ENCODE peak calls at places on chromosome 15, in eight cellular contexts. H is psoas muscle; J is activated naive CD4-positive, alpha-beta T cell; N is NCI-H1105; Q is NCI-H460; X is T follicular helper cell; E is T-helper 9 cell; M is ELR. G is an unnamed sample.

GRCh38 chr15:80093854-80094418 is 34.5 kb downstream of the ZFAND6 start:
- DNase-seq in M (no peak), H (peak; percentile 75), J (no peak), E (no peak), X (no peak), Q (peak; percentile 18), N (no peak), G (no peak)

GRCh38 chr15:79592126-79592525 is 160.0 kb downstream of the MINAR1 start:
- DNase-seq in N (no peak), M (no peak), J (no peak), E (no peak), X (no peak), Q (no peak), H (no peak), G (no peak)

GRCh38 chr15:75577401-75578205 is 1.5 kb downstream of the PTPN9 start:
- DNase-seq in Q (no peak), E (no peak), J (no peak), M (peak; percentile 43), X (no peak), H (no peak), N (no peak), G (no peak)

GRCh38 chr15:75143738-75144334 is 57.8 kb upstream of the C15orf39 start:
- DNase-seq in X (no peak), M (no peak), N (no peak), H (no peak), J (no peak), E (no peak), Q (no peak), G (no peak)

GRCh38 chr15:100726426-100727190 is 124.2 kb downstream of the ASB7 start:
- DNase-seq in H (no peak), M (peak; percentile 44), Q (no peak), X (no peak), E (no peak), N (no peak), J (no peak), G (no peak)

GRCh38 chr15:58929891-58930416 is 3.5 kb downstream of the SLTM start:
- DNase-seq in Q (no peak), H (no peak), M (no peak), X (no peak), E (no peak), N (no peak), J (no peak), G (no peak)

GRCh38 chr15:58988011-58988785 is 735 bp downstream of the RNF111 start:
- DNase-seq in E (peak; percentile 48), X (peak; percentile 37), M (peak; percentile 56), H (peak; percentile 82), N (peak; percentile 70), Q (peak; percentile 5), J (peak; percentile 32), G (peak; percentile 87)

GRCh38 chr15:55420171-55420871 is 12.0 kb downstream of the PIERCE2 start:
- DNase-seq in X (no peak), Q (no peak), H (no peak), N (no peak), J (no peak), E (no peak), M (no peak), G (no peak)

GRCh38 chr15:28929200-28929599 is 43.4 kb downstream of the APBA2 start:
- DNase-seq in Q (no peak), N (no peak), J (no peak), X (no peak), E (no peak), M (no peak), H (no peak), G (no peak)

GRCh38 chr15:76935620-76936019 is 4.1 kb downstream of the RCN2 start:
- DNase-seq in E (no peak), H (no peak), M (no peak), J (no peak), Q (no peak), X (no peak), N (peak; percentile 12), G (no peak)

GRCh38 chr15:67456677-67457529 is 64.0 kb upstream of the C15orf61 start:
- DNase-seq in N (peak; percentile 84), H (peak; percentile 87), J (peak; percentile 76), X (peak; percentile 68), M (peak; percentile 74), E (peak; percentile 81), Q (peak; percentile 63), G (peak; percentile 90)

GRCh38 chr15:43518073-43518761 is 809 bp downstream of the MAP1A start:
- DNase-seq in M (peak; percentile 28), E (no peak), X (no peak), N (peak; percentile 42), J (no peak), Q (no peak), H (no peak), G (no peak)

GRCh38 chr15:69311319-69311721 is 12.6 kb downstream of the PAQR5 start:
- DNase-seq in N (no peak), M (peak; percentile 55), X (no peak), J (no peak), Q (no peak), E (no peak), H (no peak), G (no peak)

GRCh38 chr15:66109826-66110225 is 143.7 kb downstream of the MEGF11 start:
- DNase-seq in X (no peak), J (no peak), N (no peak), E (no peak), M (no peak), Q (no peak), H (no peak), G (no peak)

GRCh38 chr15:50250789-50251394 is 14.6 kb downstream of the HDC start:
- DNase-seq in H (no peak), J (no peak), M (no peak), N (no peak), Q (no peak), E (no peak), X (no peak), G (no peak)

GRCh38 chr15:55164284-55164683 is 32.5 kb downstream of the RSL24D1 start:
- DNase-seq in E (no peak), J (no peak), N (no peak), X (no peak), Q (no peak), M (no peak), H (no peak), G (peak; percentile 61)

GRCh38 chr15:88618686-88619085 is 2.5 kb upstream of the AEN start:
- DNase-seq in M (no peak), H (no peak), Q (no peak), N (no peak), X (no peak), E (no peak), J (no peak), G (no peak)

GRCh38 chr15:25177955-25178801 is 223.4 kb downstream of the SNRPN start:
- DNase-seq in X (no peak), J (no peak), Q (no peak), E (no peak), N (no peak), H (peak; percentile 36), M (no peak), G (peak; percentile 34)

GRCh38 chr15:78527325-78527724 is 12.9 kb upstream of the PSMA4 start:
- DNase-seq in J (no peak), Q (no peak), M (no peak), E (no peak), X (no peak), H (no peak), N (no peak), G (no peak)

GRCh38 chr15:91055548-91056331 is 33.3 kb upstream of the VPS33B start:
- DNase-seq in E (no peak), H (no peak), M (peak; percentile 73), N (peak; percentile 51), J (no peak), X (peak; percentile 11), Q (peak; percentile 70), G (peak; percentile 69)

GRCh38 chr15:20386198-20386597 is 155.4 kb downstream of the GOLGA6L6 start:
- DNase-seq in H (no peak), E (no peak), X (no peak), N (no peak), Q (no peak), M (no peak), J (no peak), G (no peak)

GRCh38 chr15:75836953-75837321 is 6.3 kb upstream of the UBE2Q2 start:
- DNase-seq in Q (no peak), E (no peak), J (no peak), H (peak; percentile 53), M (peak; percentile 81), N (no peak), X (no peak), G (no peak)

GRCh38 chr15:71411538-71412482 is 296.5 kb downstream of the THSD4 start:
- DNase-seq in X (no peak), Q (no peak), N (no peak), H (no peak), J (no peak), E (no peak), M (no peak), G (no peak)

GRCh38 chr15:85704021-85704420 is 90.7 kb downstream of the KLHL25 start:
- DNase-seq in X (no peak), J (no peak), H (no peak), E (no peak), N (no peak), Q (no peak), M (peak; percentile 16), G (no peak)

GRCh38 chr15:95742836-95743235 is 587.7 kb upstream of the NR2F2 start:
- DNase-seq in M (no peak), J (no peak), N (no peak), X (no peak), H (no peak), E (no peak), Q (no peak), G (no peak)

GRCh38 chr15:50202003-50202402 is 20.0 kb downstream of the SLC27A2 start:
- DNase-seq in J (no peak), E (no peak), N (no peak), X (no peak), H (no peak), Q (no peak), M (no peak), G (no peak)

GRCh38 chr15:69082041-69082502 is 67.6 kb downstream of the NOX5 start:
- DNase-seq in Q (no peak), N (no peak), J (no peak), H (no peak), M (no peak), E (no peak), X (no peak), G (no peak)

GRCh38 chr15:36334059-36334458 is 245.4 kb upstream of the CDIN1 start:
- DNase-seq in J (no peak), H (no peak), M (peak; percentile 38), N (no peak), X (no peak), E (no peak), Q (no peak), G (no peak)

GRCh38 chr15:73737506-73737905 is 15.6 kb downstream of the INSYN1 start:
- DNase-seq in X (no peak), E (no peak), M (no peak), Q (no peak), J (no peak), H (no peak), N (no peak), G (no peak)

GRCh38 chr15:61943992-61944391 is 116.3 kb downstream of the VPS13C start:
- DNase-seq in X (no peak), J (no peak), Q (no peak), N (no peak), M (no peak), H (no peak), E (no peak), G (no peak)

GRCh38 chr15:100032358-100033080 is 299.3 kb upstream of the LYSMD4 start:
- DNase-seq in X (no peak), J (no peak), H (no peak), E (no peak), Q (no peak), M (peak; percentile 58), N (no peak), G (no peak)

GRCh38 chr15:78800189-78800588 is 11.1 kb downstream of the ADAMTS7 start:
- DNase-seq in H (no peak), X (no peak), J (no peak), E (no peak), Q (no peak), N (no peak), M (no peak), G (no peak)